ENCODE peak calls at places on chromosomes 11 and 22, in nine cellular contexts. U is AG04449, E is K562, A is esophagus muscularis mucosa, M is tibial nerve, B is fibroblast of pulmonary artery, F is choroid plexus epithelial cell, Y is Peyer's patch, P is fibroblast of mammary gland. L is an unnamed sample.

GRCh38 chr11:18706330-18707243 is 8.0 kb downstream of the TMEM86A start:
- DNase-seq in E (no peak), U (no peak), Y (peak; percentile 62), A (no peak), B (peak; percentile 50), M (no peak), P (peak; percentile 48), F (peak; percentile 47), L (no peak)

GRCh38 chr11:13336246-13336873 is 58.8 kb downstream of the BMAL1 start:
- DNase-seq in A (no peak), U (no peak), M (no peak), P (no peak), B (no peak), E (no peak), Y (no peak), F (no peak), L (no peak)

GRCh38 chr22:24376606-24377005 is 50.8 kb upstream of the ADORA2A start:
- DNase-seq in F (no peak), P (no peak), U (no peak), B (no peak), E (no peak), Y (no peak), A (no peak), M (no peak), L (no peak)

GRCh38 chr11:18981897-18982296 is 42.7 kb upstream of the MRGPRX1 start:
- DNase-seq in U (no peak), E (no peak), B (no peak), F (no peak), Y (no peak), P (no peak), A (no peak), M (no peak), L (no peak)

GRCh38 chr11:68312117-68312779 is at the start of gene LRP5:
- DNase-seq in B (no peak), F (no peak), E (peak; percentile 84), U (no peak), P (no peak), Y (no peak), A (no peak), M (no peak), L (no peak)

GRCh38 chr11:81207421-81208054 is 1526.1 kb downstream of the FAM181B start:
- DNase-seq in E (no peak), U (no peak), B (no peak), A (no peak), Y (no peak), F (no peak), M (no peak), P (no peak), L (no peak)

GRCh38 chr11:10906521-10906920 is 48.7 kb upstream of the ZBED5 start:
- DNase-seq in A (no peak), P (peak; percentile 71), Y (no peak), F (peak; percentile 61), M (no peak), U (no peak), E (no peak), B (peak; percentile 51), L (peak; percentile 46)

GRCh38 chr11:28627690-28628255 is 519.6 kb downstream of the METTL15 start:
- DNase-seq in P (no peak), B (no peak), F (no peak), Y (no peak), U (no peak), A (no peak), E (no peak), M (no peak), L (no peak)

DNA sequence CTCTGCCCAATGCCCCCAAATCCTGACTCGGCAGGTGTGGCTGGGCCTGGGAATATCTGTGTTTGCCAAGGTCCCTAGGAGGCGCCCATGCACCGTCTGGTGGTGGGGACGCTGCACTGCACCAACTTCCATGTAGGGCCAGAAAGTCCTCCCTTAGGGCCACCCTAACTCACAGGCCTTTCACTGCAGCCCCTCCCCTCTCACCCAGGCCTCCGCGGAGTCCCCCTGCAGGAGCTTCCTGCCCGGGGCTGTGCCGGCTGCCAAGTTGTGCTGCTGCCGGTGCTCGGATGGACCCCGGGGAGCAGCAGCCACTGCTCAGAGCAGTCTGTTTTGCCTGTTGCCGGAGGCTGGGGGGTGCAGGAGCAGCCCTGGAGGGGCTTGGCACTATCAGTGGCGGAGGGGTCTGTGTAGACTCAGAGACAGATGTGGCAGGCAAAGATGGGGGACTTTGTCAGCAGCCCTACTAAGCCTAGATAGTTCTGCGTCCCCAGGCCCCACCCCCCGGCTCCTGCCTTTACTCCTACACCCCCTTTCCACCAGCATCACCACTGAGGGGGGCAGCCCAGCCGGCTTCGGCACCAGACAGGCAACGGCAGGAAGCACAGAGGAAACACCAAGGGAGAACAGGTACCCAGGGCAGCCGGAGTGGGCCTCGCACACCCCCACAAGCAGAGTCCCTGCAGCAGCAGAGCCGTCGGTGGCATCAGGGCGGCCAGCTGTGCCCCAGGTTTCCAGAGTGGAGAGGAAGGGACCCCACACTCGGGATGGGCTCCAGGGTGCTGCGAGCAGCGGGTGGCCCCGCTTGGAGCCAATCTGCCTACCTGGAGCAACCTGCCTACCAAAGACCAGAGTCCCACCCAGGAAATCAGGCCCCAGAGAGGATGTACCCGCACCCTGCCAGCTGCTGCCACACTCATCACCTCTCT is 124.3 kb downstream of the TRIM29 start:
- DNase-seq in A (no peak), M (no peak), U (no peak), P (peak; percentile 25), B (peak; percentile 31), F (peak; percentile 66), Y (peak; percentile 76), E (peak; percentile 71), L (peak; percentile 22)
- TF ChIP-seq CTCF in A (peak; percentile 25), M (peak; percentile 55), U (peak; percentile 67), P (peak; percentile 62), B (peak; percentile 62), F (peak; percentile 93), Y (no peak), E (peak; percentile 72), L (peak; percentile 76)

GRCh38 chr11:62556102-62556871 is 9.7 kb upstream of the AHNAK start:
- DNase-seq in U (peak; percentile 70), A (peak; percentile 97), F (peak; percentile 90), B (peak; percentile 94), E (peak; percentile 79), P (peak; percentile 99), M (peak; percentile 88), Y (peak; percentile 89), L (peak; percentile 95)

GRCh38 chr11:62556872-62557631 is 10.4 kb upstream of the AHNAK start:
- DNase-seq in Y (no peak), F (no peak), A (no peak), B (no peak), E (peak; percentile 24), P (no peak), U (no peak), M (no peak), L (peak; percentile 49)

GRCh38 chr11:62554377-62554776 is 7.8 kb upstream of the AHNAK start:
- DNase-seq in P (no peak), M (no peak), F (no peak), Y (no peak), E (no peak), A (no peak), U (no peak), B (no peak), L (no peak)

GRCh38 chr11:62553839-62554361 is 7.3 kb upstream of the AHNAK start:
- DNase-seq in P (peak; percentile 96), F (peak; percentile 62), A (no peak), U (peak; percentile 36), B (peak; percentile 66), Y (peak; percentile 74), E (no peak), M (no peak), L (peak; percentile 78)

DNA sequence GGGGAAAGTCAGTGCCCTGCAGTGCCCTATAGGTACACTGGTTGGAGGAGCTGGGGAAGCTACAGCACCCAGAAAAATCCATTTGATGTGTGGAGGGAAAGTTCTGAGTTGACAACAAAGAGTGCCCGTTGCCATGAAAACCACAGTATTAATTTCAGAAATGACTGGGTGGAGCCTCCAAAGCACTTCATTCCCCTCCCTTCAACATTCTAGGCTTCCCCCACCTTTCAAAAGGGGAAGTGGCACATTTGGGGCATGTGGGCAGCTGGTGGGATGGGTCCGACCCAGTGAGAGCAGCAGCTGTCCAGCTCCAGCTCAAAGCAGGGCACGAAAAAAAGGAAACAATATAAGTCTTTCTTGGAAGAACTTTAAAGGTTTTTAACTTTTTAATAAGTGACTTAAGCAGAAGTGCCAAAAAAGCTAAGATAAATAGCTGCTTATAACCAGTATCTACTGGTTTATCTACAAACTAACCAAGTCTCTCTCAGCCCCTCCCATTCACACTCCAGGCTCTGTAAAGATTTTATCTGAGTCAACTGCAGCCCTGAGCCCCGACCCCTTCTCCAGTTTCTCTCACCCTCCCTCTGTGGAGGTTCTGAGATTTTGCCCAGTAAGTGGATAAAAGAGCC is 9.0 kb upstream of the AHNAK start:
- DNase-seq in E (peak; percentile 63), U (no peak), A (no peak), F (peak; percentile 69), M (no peak), Y (no peak), B (no peak), P (peak; percentile 67), L (peak; percentile 62)
- H3K4me3 ChIP-seq in E (no peak overlapping the region), U (peak overlapping the region; percentile 39), A (peak overlapping the region; percentile 27), F (no peak overlapping the region), M (peak overlapping the region; percentile 1), Y (no peak overlapping the region), B (no peak overlapping the region), P (peak overlapping the region; percentile 16), L (peak overlapping the region; percentile 48)

DNA sequence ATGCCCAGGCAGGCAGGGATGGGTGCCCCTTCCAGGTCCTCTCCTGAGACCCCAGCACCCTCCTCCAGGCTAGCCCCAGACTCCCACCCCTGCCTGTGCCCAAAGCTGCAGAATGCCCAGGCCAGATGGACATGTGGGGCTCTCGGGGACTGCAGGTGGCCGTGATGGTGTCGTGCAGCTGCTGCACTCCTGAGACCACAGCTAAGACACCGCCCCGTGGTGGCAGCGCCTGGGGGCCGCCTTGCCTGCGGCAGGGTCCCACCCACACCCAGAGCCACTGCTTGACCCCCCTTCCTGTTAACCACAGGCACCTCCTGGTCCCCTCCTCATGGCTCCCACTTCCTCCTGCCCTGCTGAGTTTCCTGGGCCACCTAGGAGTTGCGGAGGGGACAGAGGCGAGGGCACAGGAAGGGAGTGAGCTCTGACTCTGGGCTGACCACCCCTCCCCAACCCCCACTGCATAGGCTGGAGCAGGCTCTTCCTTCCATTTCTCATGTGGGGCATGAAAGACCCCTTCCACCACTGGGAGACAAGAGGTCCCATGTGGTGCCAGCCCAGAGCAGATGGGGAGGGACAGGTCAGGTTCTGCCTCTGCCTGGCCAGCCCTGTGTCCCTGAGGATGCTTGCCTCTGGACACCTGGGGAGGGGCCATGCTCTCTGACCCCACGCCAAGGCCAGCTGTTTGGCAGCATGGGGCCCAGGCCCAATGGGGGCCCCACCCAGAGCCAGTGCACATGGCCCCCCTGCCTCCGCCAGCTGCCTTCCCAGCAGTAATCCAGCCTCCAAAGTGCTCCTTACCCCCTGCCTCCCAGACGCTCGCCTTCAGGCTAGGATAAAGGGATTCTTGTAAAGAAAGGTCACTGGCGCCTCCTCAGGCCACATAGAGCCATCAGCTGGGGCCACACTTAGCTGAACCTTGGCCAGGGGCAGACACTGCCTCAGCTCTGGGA is 29.3 kb downstream of the OSBPL5 start:
- DNase-seq in Y (no peak), M (no peak), P (no peak), E (no peak), A (no peak), F (no peak), U (no peak), B (no peak), L (no peak)
- TF ChIP-seq CTCF in Y (no peak), M (no peak), P (no peak), E (peak; percentile 37), A (no peak), F (no peak), U (no peak), B (no peak), L (no peak)

DNA sequence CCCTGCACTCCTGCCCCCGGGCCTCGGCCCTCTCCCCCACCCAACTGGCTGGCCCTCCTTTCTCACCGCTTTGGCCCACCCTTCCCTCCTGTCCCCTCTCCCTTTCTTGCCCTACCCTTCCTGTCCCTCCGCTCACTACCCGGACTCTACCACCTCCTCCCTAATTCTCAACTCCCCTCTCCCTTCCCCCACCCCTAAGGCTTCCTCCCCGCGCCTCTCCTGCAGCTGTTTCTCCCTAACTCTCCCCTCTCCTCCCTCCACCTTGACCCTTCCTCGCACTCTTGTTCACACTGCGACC is 416 bp downstream of the SLC15A3 start:
- DNase-seq in M (no peak), P (no peak), E (no peak), Y (no peak), A (no peak), B (no peak), U (no peak), F (no peak), L (no peak)
- H3K4me3 ChIP-seq in M (peak overlapping the region; percentile 30), P (no peak overlapping the region), E (no peak overlapping the region), Y (peak overlapping the region; percentile 57), A (peak overlapping the region; percentile 60), B (peak overlapping the region; percentile 50), U (peak overlapping the region; percentile 48), F (peak overlapping the region; percentile 57), L (peak overlapping the region; percentile 32)